ENCODE peak calls at places on chromosomes 3 and 15, in four cellular contexts. N is breast epithelium, P is lower lobe of right lung, C is WERI-Rb-1. L is an unnamed sample.

GRCh38 chr3:191387441-191388077 is 57.2 kb upstream of the UTS2B start:
- DNase-seq in N (no peak), P (no peak), C (no peak), L (no peak)

GRCh38 chr15:80835338-80835737 is 56.2 kb downstream of the CEMIP start:
- DNase-seq in N (no peak), P (no peak), C (peak), L (no peak)

GRCh38 chr3:16511561-16512434 is 1.7 kb downstream of the RFTN1 start:
- DNase-seq in N (peak), P (peak), C (no peak), L (peak)

GRCh38 chr15:41971089-41971892 is 1.1 kb downstream of the EHD4 start:
- DNase-seq in N (peak), P (peak), C (peak), L (peak)

GRCh38 chr15:75673426-75674247 is 25.9 kb downstream of the SNX33 start:
- DNase-seq in N (no peak), P (peak), C (peak), L (peak)

GRCh38 chr3:155676252-155676981 is 68.5 kb downstream of the PLCH1 start:
- DNase-seq in N (no peak), P (no peak), C (no peak), L (peak)

GRCh38 chr3:169002689-169003088 is 660.8 kb downstream of the MECOM start:
- DNase-seq in N (no peak), P (no peak), C (no peak), L (peak)

GRCh38 chr3:185126201-185126600 is 26.7 kb downstream of the C3orf70 start:
- DNase-seq in N (no peak), P (no peak), C (no peak), L (no peak)

GRCh38 chr3:129428382-129429079 is at the start of gene EFCAB12:
- DNase-seq in N (peak), P (peak), C (peak), L (peak)

GRCh38 chr3:99881121-99881524 is 63.5 kb downstream of the CMSS1 start:
- DNase-seq in N (no peak), P (no peak), C (no peak), L (no peak)

GRCh38 chr15:83053151-83053550 is 13.9 kb downstream of the BTBD1 start:
- DNase-seq in N (no peak), P (no peak), C (no peak), L (peak)

GRCh38 chr3:111521881-111522280 is 20.1 kb upstream of the CD96 start:
- DNase-seq in N (no peak), P (no peak), C (no peak), L (peak)

GRCh38 chr3:33592999-33593398 is 125.1 kb downstream of the CLASP2 start:
- DNase-seq in N (no peak), P (no peak), C (no peak), L (no peak)

GRCh38 chr3:149512073-149512782 is 37.7 kb downstream of the TM4SF4 start:
- DNase-seq in N (peak), P (peak), C (peak), L (peak)

DNA sequence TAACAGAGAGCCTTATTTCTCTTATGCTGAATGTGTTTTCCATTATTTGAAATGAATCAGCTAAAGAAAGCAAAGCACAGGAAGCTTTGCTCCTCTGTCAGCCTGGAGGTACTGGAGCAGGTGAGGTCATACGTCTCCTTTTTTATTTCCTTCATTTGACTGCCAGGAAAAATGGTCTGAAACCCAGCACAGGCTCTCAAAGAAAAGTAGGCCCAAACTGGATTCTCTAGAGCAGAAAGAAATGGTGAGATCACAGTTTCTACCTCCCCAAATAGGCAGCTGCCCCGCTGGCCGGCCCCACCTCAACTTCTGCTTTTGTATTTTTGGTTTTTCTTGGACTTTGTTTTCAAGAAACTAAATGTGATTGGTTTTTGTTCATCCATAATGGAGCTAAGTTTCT is 95.1 kb downstream of the RPL39L start:
- DNase-seq in N (no peak), P (no peak), C (no peak), L (peak)
- H3K4me3 ChIP-seq in N (no peak), P (no peak), C (no peak), L (no peak)

DNA sequence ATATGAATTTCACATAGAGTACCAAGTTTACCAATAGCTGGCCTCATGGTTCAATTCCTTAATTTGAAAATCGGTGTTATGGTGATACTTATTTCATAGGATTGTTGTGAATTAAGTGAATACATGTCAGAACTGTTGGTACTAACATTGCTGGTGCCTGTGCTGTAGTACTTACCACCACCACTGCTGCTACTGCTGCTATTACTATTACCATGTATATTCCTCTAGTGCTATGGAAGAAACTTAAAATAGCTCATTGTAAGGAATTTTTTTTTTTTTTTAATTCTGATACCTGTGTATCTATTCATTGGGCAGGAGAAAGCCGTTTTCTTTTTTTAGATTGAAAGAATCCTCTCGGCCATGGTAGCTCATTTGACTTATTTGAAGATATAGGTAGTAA is 3.6 kb downstream of the FYTTD1 start:
- DNase-seq in N (no peak), P (no peak), C (no peak), L (no peak)
- TF ChIP-seq CTCF in N (no peak), P (no peak), C (no peak), L (peak)

GRCh38 chr3:52893723-52894122 is 3.6 kb downstream of the STIMATE start:
- DNase-seq in N (no peak), P (no peak), C (no peak), L (no peak)

GRCh38 chr3:52892625-52893311 is 4.6 kb downstream of the STIMATE start:
- DNase-seq in N (no peak), P (no peak), C (no peak), L (no peak)

GRCh38 chr3:52891615-52892081 is 5.7 kb downstream of the STIMATE start:
- DNase-seq in N (no peak), P (peak), C (no peak), L (peak)

GRCh38 chr3:52891164-52891563 is 6.2 kb downstream of the STIMATE start:
- DNase-seq in N (no peak), P (peak), C (no peak), L (no peak)

DNA sequence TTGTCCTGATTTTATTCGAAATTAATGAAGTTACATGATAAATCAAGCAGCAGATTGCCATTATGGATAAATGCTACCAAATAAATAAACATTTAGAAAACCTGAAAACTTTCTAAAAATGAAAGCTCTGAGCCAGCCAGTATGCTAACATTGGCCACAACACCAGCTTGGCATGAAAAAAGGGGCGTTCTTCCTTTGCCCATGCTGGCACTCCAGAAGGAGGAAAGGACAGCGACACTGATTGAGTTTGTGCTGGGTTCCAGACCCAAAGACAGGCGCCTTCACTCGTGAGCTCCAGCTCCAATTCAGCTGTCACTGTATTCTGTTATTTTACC is 5.1 kb downstream of the STIMATE start:
- DNase-seq in N (no peak), P (no peak), C (no peak), L (no peak)
- H3K4me3 ChIP-seq in N (peak), P (no peak), C (no peak), L (no peak)

GRCh38 chr3:3069723-3070122 is 40.5 kb downstream of the IL5RA start:
- DNase-seq in N (no peak), P (no peak), C (no peak), L (peak)
- TF ChIP-seq CTCF in N (no peak), P (no peak), C (no peak), L (no peak)

GRCh38 chr15:77513226-77513625 is 92.5 kb downstream of the HMG20A start:
- DNase-seq in N (no peak), P (no peak), C (no peak), L (no peak)
- H3K4me3 ChIP-seq in N (no peak), P (no peak), C (no peak), L (no peak)

GRCh38 chr15:93052090-93052892 is 36.7 kb downstream of the RGMA start:
- DNase-seq in N (no peak), P (no peak), C (peak), L (no peak)
- TF ChIP-seq CTCF in N (no peak), P (no peak), C (peak), L (no peak)

DNA sequence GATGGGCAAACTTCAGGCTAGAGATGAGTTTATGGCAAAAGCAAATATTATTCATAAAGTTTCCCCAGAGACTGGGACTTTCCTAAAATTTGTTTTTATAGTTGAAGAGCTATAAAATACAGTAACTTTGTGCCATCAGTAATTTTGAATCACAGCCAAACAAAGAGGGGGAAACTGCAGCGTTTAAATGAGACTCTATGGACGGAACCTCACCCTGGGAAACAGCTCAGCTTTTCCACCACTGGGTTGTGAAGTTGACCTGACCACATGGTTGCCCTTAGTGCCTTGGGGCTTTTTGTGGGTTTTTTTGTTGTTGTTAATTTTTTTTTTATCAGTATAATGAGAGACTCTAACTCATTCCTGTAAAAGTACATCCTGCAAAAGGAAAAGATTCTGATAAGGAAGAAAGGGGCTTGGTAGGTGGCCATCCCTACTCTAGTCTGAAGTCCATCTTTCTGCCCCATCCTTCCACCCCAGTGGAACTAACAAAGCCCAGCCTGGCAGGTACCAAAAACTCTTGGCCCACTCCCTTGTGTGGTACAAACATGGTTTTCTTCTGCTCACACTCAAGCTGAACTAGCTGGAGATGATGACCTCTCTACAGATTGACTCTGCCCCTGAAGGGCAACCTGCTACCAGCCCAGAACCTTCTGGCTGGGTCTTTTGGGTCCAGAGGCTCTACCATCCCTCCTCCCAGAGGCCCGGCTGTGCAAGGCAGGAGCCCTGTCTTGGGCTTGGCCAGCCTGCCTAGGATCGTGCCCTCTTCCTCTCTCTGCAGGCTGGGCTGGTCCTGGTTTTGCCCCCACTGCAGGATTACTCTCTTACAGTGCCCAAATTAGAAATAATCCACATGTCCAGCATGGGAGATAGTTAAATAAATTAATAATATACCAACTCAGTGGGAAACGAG is 41.2 kb downstream of the RLBP1 start:
- DNase-seq in N (no peak), P (no peak), C (no peak), L (no peak)
- H3K4me3 ChIP-seq in N (no peak), P (no peak), C (no peak), L (no peak)

GRCh38 chr3:50147861-50148260 is 7.3 kb upstream of the SEMA3F start:
- DNase-seq in N (no peak), P (no peak), C (no peak), L (no peak)

GRCh38 chr3:50146316-50146901 is 8.7 kb upstream of the SEMA3F start:
- DNase-seq in N (no peak), P (no peak), C (peak), L (peak)

GRCh38 chr3:50150404-50150750 is 4.7 kb upstream of the SEMA3F start:
- DNase-seq in N (no peak), P (no peak), C (no peak), L (no peak)

GRCh38 chr3:50147016-50147415 is 8.1 kb upstream of the SEMA3F start:
- DNase-seq in N (no peak), P (no peak), C (no peak), L (no peak)

GRCh38 chr3:50147447-50147846 is 7.7 kb upstream of the SEMA3F start:
- DNase-seq in N (no peak), P (no peak), C (no peak), L (no peak)
- TF ChIP-seq CTCF in N (no peak), P (no peak), C (no peak), L (no peak)

GRCh38 chr3:9934993-9935392 is 1.4 kb downstream of the CRELD1 start:
- DNase-seq in N (no peak), P (no peak), C (no peak), L (no peak)
- H3K4me3 ChIP-seq in N (peak), P (peak), C (no peak), L (no peak)

GRCh38 chr15:25184356-25185155 is 229.8 kb downstream of the SNRPN start:
- DNase-seq in N (no peak), P (peak), C (no peak), L (no peak)

GRCh38 chr15:25183581-25184330 is 229.0 kb downstream of the SNRPN start:
- DNase-seq in N (no peak), P (peak), C (no peak), L (no peak)

GRCh38 chr15:25181290-25182097 is 226.7 kb downstream of the SNRPN start:
- DNase-seq in N (peak), P (peak), C (peak), L (no peak)

GRCh38 chr15:25182098-25182478 is 227.3 kb downstream of the SNRPN start:
- DNase-seq in N (no peak), P (peak), C (no peak), L (no peak)

DNA sequence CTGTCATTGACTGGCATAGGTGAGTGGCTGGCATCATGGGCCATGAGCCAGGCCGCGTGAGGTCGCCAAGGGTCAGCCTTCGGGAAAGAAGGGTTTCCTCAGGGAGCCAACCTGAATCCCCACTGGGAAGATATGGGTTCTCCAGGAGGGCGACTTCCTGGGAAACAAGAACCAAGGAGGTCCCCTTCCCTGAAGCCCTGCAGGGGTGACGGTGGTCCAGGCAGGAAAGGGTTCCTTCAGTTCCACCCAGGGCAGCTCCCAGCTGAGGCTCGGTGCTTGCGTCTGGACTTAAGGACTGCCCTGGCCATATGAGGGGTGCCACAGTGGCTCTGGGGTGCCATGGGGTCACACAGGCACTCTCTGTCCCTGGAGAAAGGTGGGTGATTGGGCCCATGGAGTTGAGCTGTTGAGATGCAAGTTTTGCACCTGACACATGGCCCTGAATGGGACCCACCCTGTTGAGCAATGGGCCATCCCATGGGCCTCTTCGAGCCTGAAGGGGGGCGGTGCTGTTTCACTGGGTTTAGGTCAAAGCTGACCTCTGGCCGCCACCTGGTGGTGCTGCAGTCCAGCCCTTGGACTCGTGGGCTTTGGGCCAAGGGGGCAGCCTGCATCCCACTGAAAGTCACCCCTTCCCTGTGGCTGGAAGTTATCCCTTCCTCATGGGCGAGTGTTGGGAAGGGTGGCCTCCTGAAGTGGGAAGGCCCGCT is 228.1 kb downstream of the SNRPN start:
- DNase-seq in N (no peak), P (peak), C (peak), L (no peak)
- TF ChIP-seq CTCF in N (no peak), P (no peak), C (peak), L (no peak)